ENCODE peak calls at places on chromosomes 11 and 22, in ten cellular contexts. N, Y, P, K, H, J, B, R, X and E are unnamed samples.

GRCh38 chr11:19342036-19342435 is 101.3 kb upstream of the E2F8 start:
- DNase-seq in P (no peak), X (no peak), Y (no peak), J (no peak), R (no peak), H (no peak), B (no peak), N (no peak), K (no peak), E (no peak)

GRCh38 chr11:129590030-129590752 is 214.5 kb downstream of the BARX2 start:
- DNase-seq in N (no peak), B (no peak), P (no peak), K (no peak), H (no peak), R (no peak), Y (no peak), J (no peak), X (no peak), E (no peak)

GRCh38 chr11:68550485-68550817 is 89.9 kb downstream of the PPP6R3 start:
- DNase-seq in R (no peak), X (no peak), J (no peak), H (no peak), P (no peak), K (no peak), Y (no peak), N (peak; percentile 26), B (no peak), E (no peak)

GRCh38 chr11:19453893-19454292 is 213.1 kb upstream of the E2F8 start:
- DNase-seq in X (no peak), R (peak; percentile 59), H (no peak), B (peak; percentile 48), P (peak; percentile 67), K (no peak), Y (peak; percentile 37), J (no peak), N (peak; percentile 39), E (no peak)

GRCh38 chr22:24584871-24585411 is 7.9 kb downstream of the LRRC75B start:
- DNase-seq in H (no peak), N (no peak), X (no peak), K (no peak), J (no peak), R (no peak), Y (no peak), B (no peak), P (no peak), E (no peak)

GRCh38 chr11:94774345-94774744 is 6.2 kb downstream of the AMOTL1 start:
- DNase-seq in N (no peak), J (no peak), B (peak; percentile 52), R (no peak), Y (no peak), P (no peak), K (no peak), X (no peak), H (no peak), E (no peak)

GRCh38 chr11:95827661-95828060 is 37.4 kb downstream of the CEP57 start:
- DNase-seq in B (no peak), R (no peak), P (no peak), Y (no peak), J (no peak), K (no peak), X (no peak), N (peak; percentile 38), H (no peak), E (no peak)

GRCh38 chr22:23410411-23410810 is 169.7 kb downstream of the IGLL1 start:
- DNase-seq in R (no peak), X (no peak), K (no peak), Y (no peak), J (no peak), P (no peak), N (no peak), B (no peak), H (no peak), E (no peak)

GRCh38 chr22:20437253-20438065 is at the start of gene SCARF2:
- DNase-seq in J (no peak), Y (no peak), B (no peak), H (peak; percentile 62), R (no peak), N (peak; percentile 72), X (peak; percentile 74), P (peak; percentile 71), K (no peak), E (no peak)

GRCh38 chr22:20438066-20438677 is 547 bp upstream of the SCARF2 start:
- DNase-seq in B (no peak), Y (no peak), H (peak; percentile 45), J (no peak), N (peak; percentile 63), P (no peak), X (peak; percentile 67), K (no peak), R (no peak), E (no peak)

GRCh38 chr22:20439928-20440575 is 2.4 kb upstream of the SCARF2 start:
- DNase-seq in Y (no peak), P (no peak), B (no peak), J (no peak), K (no peak), X (peak; percentile 48), R (no peak), N (no peak), H (no peak), E (no peak)

GRCh38 chr22:20439556-20439927 is 1.9 kb upstream of the SCARF2 start:
- DNase-seq in N (no peak), R (no peak), X (no peak), B (no peak), J (no peak), H (no peak), K (no peak), Y (no peak), P (no peak), E (no peak)

GRCh38 chr22:20438678-20439492 is 1.3 kb upstream of the SCARF2 start:
- DNase-seq in K (no peak), R (no peak), Y (no peak), H (no peak), P (no peak), J (no peak), N (no peak), B (no peak), X (peak; percentile 64), E (no peak)
- TF ChIP-seq CTCF in K (no peak), R (no peak), Y (no peak), H (no peak), P (peak; percentile 6), J (no peak), N (peak; percentile 54), B (no peak), X (peak; percentile 19), E (no peak)

GRCh38 chr11:128515766-128516466 is 71.4 kb downstream of the ETS1 start:
- DNase-seq in Y (no peak), H (no peak), R (no peak), J (no peak), B (no peak), P (no peak), N (no peak), K (no peak), X (no peak), E (no peak)
- H3K4me3 ChIP-seq in Y (no peak overlapping the region), H (no peak overlapping the region), R (no peak overlapping the region), J (no peak overlapping the region), B (no peak overlapping the region), P (peak overlapping the region; percentile 88), N (peak overlapping the region; percentile 8), K (no peak overlapping the region), X (peak overlapping the region; percentile 74), E (peak overlapping the region; percentile 82)

GRCh38 chr22:26501996-26502395 is 10.3 kb downstream of the TFIP11 start:
- DNase-seq in K (no peak), Y (no peak), P (no peak), R (no peak), B (no peak), H (no peak), J (no peak), N (no peak), X (no peak), E (no peak)

GRCh38 chr22:26503758-26504157 is 8.5 kb downstream of the TFIP11 start:
- DNase-seq in K (no peak), H (no peak), R (no peak), N (no peak), X (no peak), B (no peak), Y (no peak), J (no peak), P (no peak), E (no peak)

GRCh38 chr22:26508148-26508547 is 4.1 kb downstream of the TFIP11 start:
- DNase-seq in Y (no peak), K (no peak), N (no peak), J (no peak), H (no peak), B (no peak), P (no peak), R (no peak), X (no peak), E (no peak)

GRCh38 chr22:26499188-26499703 is 13.0 kb downstream of the TFIP11 start:
- DNase-seq in B (no peak), N (no peak), H (no peak), X (no peak), K (no peak), Y (no peak), J (no peak), R (no peak), P (no peak), E (no peak)

DNA sequence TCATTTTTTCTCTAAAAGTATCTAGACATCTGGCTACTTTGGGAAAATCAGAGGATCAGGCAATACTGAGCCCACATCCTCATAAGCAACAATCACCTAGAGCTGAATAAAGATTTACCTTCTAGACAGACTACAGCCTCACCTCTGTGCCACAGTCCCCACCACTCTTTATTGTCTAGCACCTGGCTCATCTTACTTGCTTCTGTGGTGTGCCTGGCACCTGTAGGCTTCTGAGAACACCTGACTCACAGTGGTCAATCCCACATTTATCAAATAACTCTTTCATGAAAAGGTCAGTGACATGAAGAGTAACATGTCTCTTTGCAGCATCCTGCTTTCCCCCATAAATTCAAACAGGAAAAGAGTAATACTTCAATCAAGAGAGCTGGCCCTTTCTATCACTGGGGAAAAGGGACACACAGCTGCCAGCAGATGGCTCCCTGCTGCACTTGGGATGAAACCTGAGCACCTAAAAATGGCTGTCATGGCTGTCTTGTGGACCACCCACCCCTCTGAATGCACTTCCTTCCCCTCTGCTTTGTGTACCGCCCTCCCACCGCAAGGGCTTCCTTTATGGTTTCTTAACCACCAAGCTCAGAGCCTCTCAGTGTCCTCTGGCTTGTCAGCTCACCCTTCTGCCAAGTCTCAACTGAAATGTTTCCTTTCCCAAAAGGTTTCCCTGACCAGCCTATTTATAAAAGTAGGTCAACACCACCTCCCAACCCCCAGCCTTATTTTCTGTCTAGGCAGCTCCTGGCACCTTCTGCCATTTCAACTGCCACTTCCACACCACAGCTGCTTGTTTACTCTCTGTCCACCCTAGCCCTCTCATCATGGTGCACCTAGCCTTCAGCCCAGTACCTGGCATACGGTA is 9.3 kb downstream of the TFIP11 start:
- DNase-seq in H (no peak), Y (peak; percentile 43), B (no peak), N (peak; percentile 37), P (peak; percentile 29), J (no peak), X (no peak), R (no peak), K (no peak), E (no peak)
- TF ChIP-seq CTCF in H (peak; percentile 9), Y (peak; percentile 52), B (no peak), N (peak; percentile 62), P (peak; percentile 53), J (peak; percentile 76), X (peak; percentile 46), R (peak; percentile 58), K (peak; percentile 68), E (no peak)

DNA sequence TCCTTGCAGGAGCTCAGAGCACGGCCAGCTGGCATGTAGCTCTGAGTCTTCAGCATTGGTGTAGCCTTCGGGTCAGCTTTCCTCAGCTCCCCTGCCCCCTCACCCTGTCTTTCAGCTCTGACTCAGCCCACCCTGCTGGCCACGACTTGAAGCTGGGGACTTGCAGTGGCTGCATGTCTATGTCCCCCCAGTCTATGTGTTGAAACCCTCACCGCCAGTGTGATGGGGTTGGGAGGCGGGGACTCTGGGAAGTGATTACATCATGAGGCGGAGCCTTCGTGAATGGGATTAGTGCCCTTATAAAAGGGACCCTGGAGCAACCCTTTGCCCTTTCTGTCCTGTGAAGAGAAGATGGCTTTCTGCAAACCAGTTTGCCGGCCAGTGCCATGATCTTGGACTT is 111.1 kb downstream of the CTTN start:
- DNase-seq in N (no peak), R (no peak), K (no peak), Y (no peak), X (peak; percentile 48), B (no peak), P (peak; percentile 8), H (no peak), J (no peak), E (no peak)
- H3K4me3 ChIP-seq in N (no peak overlapping the region), R (no peak overlapping the region), K (no peak overlapping the region), Y (no peak overlapping the region), X (no peak overlapping the region), B (no peak overlapping the region), P (no peak overlapping the region), H (no peak overlapping the region), J (no peak overlapping the region), E (no peak overlapping the region)